ENCODE peak calls at places on chromosomes 4 and X, in four cellular contexts. U, B, Y and I are unnamed samples.
A peak's percentile ranks its signal among the peaks of the same experiment; 100 is the strongest.

GRCh38 chrX:38273453-38273852 is 52.8 kb upstream of the SRPX start:
- DNase-seq in U (no peak), B (no peak), Y (no peak), I (no peak)

GRCh38 chr4:2689114-2689513 is 67.0 kb downstream of the TNIP2 start:
- DNase-seq in U (no peak), B (no peak), Y (no peak), I (no peak)

GRCh38 chr4:16864199-16864598 is 34.2 kb downstream of the LDB2 start:
- DNase-seq in U (no peak), B (no peak), Y (no peak), I (no peak)

GRCh38 chrX:53018627-53019026 is 30.0 kb upstream of the GPR173 start:
- DNase-seq in U (no peak), B (no peak), Y (peak; percentile 5), I (no peak)

GRCh38 chr4:82437285-82438005 is 7.1 kb downstream of the ENOPH1 start:
- DNase-seq in U (no peak), B (no peak), Y (no peak), I (no peak)

GRCh38 chr4:176256921-176257320 is 12.1 kb downstream of the ASB5 start:
- DNase-seq in U (no peak), B (no peak), Y (no peak), I (no peak)

GRCh38 chr4:33696066-33696465 is 2548.2 kb downstream of the ARAP2 start:
- DNase-seq in U (no peak), B (no peak), Y (peak; percentile 31), I (no peak)

GRCh38 chrX:43862434-43862833 is 19.8 kb downstream of the MAOB start:
- DNase-seq in U (no peak), B (no peak), Y (no peak), I (no peak)

GRCh38 chrX:125004799-125005198 is 314.9 kb upstream of the TEX13C start:
- DNase-seq in U (no peak), B (no peak), Y (no peak), I (no peak)

GRCh38 chr4:166422475-166422874 is 549.4 kb downstream of the TLL1 start:
- DNase-seq in U (no peak), B (no peak), Y (peak; percentile 64), I (no peak)

GRCh38 chrX:86830685-86831084 is 682.4 kb downstream of the DACH2 start:
- DNase-seq in U (no peak), B (no peak), Y (no peak), I (no peak)

GRCh38 chr4:125225806-125226205 is 88.9 kb upstream of the FAT4 start:
- DNase-seq in U (no peak), B (no peak), Y (no peak), I (no peak)

GRCh38 chrX:23493941-23494374 is 159.3 kb downstream of the PTCHD1 start:
- DNase-seq in U (no peak), B (no peak), Y (no peak), I (no peak)

GRCh38 chrX:148270499-148270898 is 229.9 kb upstream of the AFF2 start:
- DNase-seq in U (no peak), B (no peak), Y (no peak), I (no peak)

GRCh38 chrX:24542756-24543155 is 77.7 kb downstream of the PDK3 start:
- DNase-seq in U (no peak), B (no peak), Y (no peak), I (no peak)

GRCh38 chr4:1503583-1504471 is 97.6 kb upstream of the NKX1-1 start:
- DNase-seq in U (no peak), B (no peak), Y (no peak), I (no peak)

GRCh38 chr4:148779771-148780170 is 337.6 kb upstream of the NR3C2 start:
- DNase-seq in U (no peak), B (no peak), Y (no peak), I (no peak)

GRCh38 chrX:1466971-1467561 is 14.4 kb upstream of the ASMTL start:
- DNase-seq in U (peak; percentile 11), B (peak; percentile 46), Y (no peak), I (peak; percentile 43)

GRCh38 chr4:25020240-25020639 is 10.5 kb downstream of the LGI2 start:
- DNase-seq in U (no peak), B (no peak), Y (peak; percentile 2), I (no peak)

GRCh38 chr4:169351860-169352259 is 81.1 kb upstream of the SH3RF1 start:
- DNase-seq in U (no peak), B (no peak), Y (peak; percentile 90), I (no peak)

GRCh38 chrX:39764441-39764914 is 333.3 kb downstream of the BCOR start:
- DNase-seq in U (no peak), B (no peak), Y (no peak), I (no peak)

GRCh38 chr4:6366581-6366980 is 96.9 kb downstream of the WFS1 start:
- DNase-seq in U (no peak), B (no peak), Y (no peak), I (no peak)

GRCh38 chr4:82017680-82018079 is 356.1 kb downstream of the HNRNPD start:
- DNase-seq in U (no peak), B (no peak), Y (peak; percentile 21), I (no peak)

GRCh38 chr4:150960079-150960478 is 55.0 kb downstream of the LRBA start:
- DNase-seq in U (no peak), B (no peak), Y (peak; percentile 52), I (no peak)

GRCh38 chr4:1187182-1187581 is 14.8 kb upstream of the SPON2 start:
- DNase-seq in U (no peak), B (no peak), Y (peak; percentile 43), I (no peak)

GRCh38 chr4:42654606-42655005 is 2.3 kb downstream of the ATP8A1 start:
- DNase-seq in U (no peak), B (peak; percentile 28), Y (peak; percentile 84), I (no peak)

GRCh38 chr4:156255205-156255604 is 301.5 kb upstream of the CTSO start:
- DNase-seq in U (no peak), B (no peak), Y (no peak), I (no peak)

GRCh38 chr4:123701046-123701445 is 304.5 kb downstream of the SPRY1 start:
- DNase-seq in U (no peak), B (no peak), Y (peak; percentile 13), I (no peak)

GRCh38 chr4:173990879-173991231 is 292.6 kb downstream of the FBXO8 start:
- DNase-seq in U (no peak), B (no peak), Y (peak; percentile 50), I (no peak)

GRCh38 chr4:122973465-122973864 is 51.1 kb upstream of the NUDT6 start:
- DNase-seq in U (no peak), B (no peak), Y (no peak), I (no peak)